ENCODE peak calls at places on chromosomes 1 and 21, in ten cellular contexts. One of them, this sample, is unnamed.
A peak's percentile ranks its signal among the peaks of the same experiment; 100 is the strongest.

GRCh38 chr1:11134352-11135266 is 34.9 kb upstream of the EXOSC10 start:
- DNase-seq in H9: no peak
- DNase-seq in neural progenitor cell: no peak
- DNase-seq in left ventricle myocardium inferior: no peak
- DNase-seq in NB4: no peak
- DNase-seq in suprapubic skin: no peak
- DNase-seq in pancreas: no peak
- DNase-seq in GM06990: no peak
- DNase-seq in foreskin keratinocyte: peak; percentile 62
- DNase-seq in foreskin fibroblast: peak; percentile 60
- DNase-seq in this sample: peak; percentile 49

GRCh38 chr1:154809436-154810413 is 60.4 kb downstream of the KCNN3 start:
- DNase-seq in H9: no peak
- DNase-seq in neural progenitor cell: no peak
- DNase-seq in left ventricle myocardium inferior: no peak
- DNase-seq in NB4: peak; percentile 25
- DNase-seq in suprapubic skin: no peak
- DNase-seq in pancreas: no peak
- DNase-seq in GM06990: no peak
- DNase-seq in foreskin keratinocyte: peak; percentile 47
- DNase-seq in foreskin fibroblast: peak; percentile 9
- DNase-seq in this sample: peak; percentile 76

GRCh38 chr1:211334986-211335385 is 8.4 kb downstream of the TRAF5 start:
- DNase-seq in H9: no peak
- DNase-seq in neural progenitor cell: no peak
- DNase-seq in left ventricle myocardium inferior: no peak
- DNase-seq in NB4: no peak
- DNase-seq in suprapubic skin: no peak
- DNase-seq in pancreas: no peak
- DNase-seq in GM06990: no peak
- DNase-seq in foreskin keratinocyte: no peak
- DNase-seq in foreskin fibroblast: no peak
- DNase-seq in this sample: no peak

GRCh38 chr1:221204055-221204833 is 325.0 kb downstream of the HLX start:
- DNase-seq in H9: no peak
- DNase-seq in neural progenitor cell: no peak
- DNase-seq in left ventricle myocardium inferior: no peak
- DNase-seq in NB4: no peak
- DNase-seq in suprapubic skin: no peak
- DNase-seq in pancreas: no peak
- DNase-seq in GM06990: no peak
- DNase-seq in foreskin keratinocyte: no peak
- DNase-seq in foreskin fibroblast: no peak
- DNase-seq in this sample: no peak

GRCh38 chr21:44980562-44981489 is 41.0 kb downstream of the SLX9 start:
- DNase-seq in H9: no peak
- DNase-seq in neural progenitor cell: no peak
- DNase-seq in left ventricle myocardium inferior: no peak
- DNase-seq in NB4: no peak
- DNase-seq in suprapubic skin: no peak
- DNase-seq in pancreas: no peak
- DNase-seq in GM06990: no peak
- DNase-seq in foreskin keratinocyte: no peak
- DNase-seq in foreskin fibroblast: no peak
- DNase-seq in this sample: no peak

GRCh38 chr1:171852273-171852672 is 11.0 kb downstream of the DNM3 start:
- DNase-seq in H9: no peak
- DNase-seq in neural progenitor cell: no peak
- DNase-seq in left ventricle myocardium inferior: no peak
- DNase-seq in NB4: no peak
- DNase-seq in suprapubic skin: no peak
- DNase-seq in pancreas: no peak
- DNase-seq in GM06990: no peak
- DNase-seq in foreskin keratinocyte: peak; percentile 70
- DNase-seq in foreskin fibroblast: peak; percentile 39
- DNase-seq in this sample: no peak

GRCh38 chr1:225454733-225455132 is 26.9 kb upstream of the LBR start:
- DNase-seq in H9: no peak
- DNase-seq in neural progenitor cell: no peak
- DNase-seq in left ventricle myocardium inferior: no peak
- DNase-seq in NB4: peak; percentile 64
- DNase-seq in suprapubic skin: no peak
- DNase-seq in pancreas: peak; percentile 52
- DNase-seq in GM06990: no peak
- DNase-seq in foreskin keratinocyte: peak; percentile 75
- DNase-seq in foreskin fibroblast: peak; percentile 65
- DNase-seq in this sample: peak; percentile 96

GRCh38 chr1:204929487-204930185 is 59.0 kb downstream of the NFASC start:
- DNase-seq in H9: no peak
- DNase-seq in neural progenitor cell: no peak
- DNase-seq in left ventricle myocardium inferior: no peak
- DNase-seq in NB4: no peak
- DNase-seq in suprapubic skin: no peak
- DNase-seq in pancreas: no peak
- DNase-seq in GM06990: no peak
- DNase-seq in foreskin keratinocyte: no peak
- DNase-seq in foreskin fibroblast: no peak
- DNase-seq in this sample: no peak

GRCh38 chr1:89762801-89763648 is 57.8 kb upstream of the LRRC8D start:
- DNase-seq in H9: peak; percentile 90
- DNase-seq in neural progenitor cell: peak; percentile 96
- DNase-seq in left ventricle myocardium inferior: peak; percentile 89
- DNase-seq in NB4: peak; percentile 90
- DNase-seq in suprapubic skin: peak; percentile 93
- DNase-seq in pancreas: peak; percentile 82
- DNase-seq in GM06990: peak; percentile 83
- DNase-seq in foreskin keratinocyte: peak; percentile 66
- DNase-seq in foreskin fibroblast: peak; percentile 80
- DNase-seq in this sample: peak; percentile 78

GRCh38 chr1:219277304-219277840 is 103.7 kb downstream of the LYPLAL1 start:
- DNase-seq in H9: no peak
- DNase-seq in neural progenitor cell: no peak
- DNase-seq in left ventricle myocardium inferior: no peak
- DNase-seq in NB4: no peak
- DNase-seq in suprapubic skin: no peak
- DNase-seq in pancreas: no peak
- DNase-seq in GM06990: no peak
- DNase-seq in foreskin keratinocyte: no peak
- DNase-seq in foreskin fibroblast: no peak
- DNase-seq in this sample: no peak

DNA sequence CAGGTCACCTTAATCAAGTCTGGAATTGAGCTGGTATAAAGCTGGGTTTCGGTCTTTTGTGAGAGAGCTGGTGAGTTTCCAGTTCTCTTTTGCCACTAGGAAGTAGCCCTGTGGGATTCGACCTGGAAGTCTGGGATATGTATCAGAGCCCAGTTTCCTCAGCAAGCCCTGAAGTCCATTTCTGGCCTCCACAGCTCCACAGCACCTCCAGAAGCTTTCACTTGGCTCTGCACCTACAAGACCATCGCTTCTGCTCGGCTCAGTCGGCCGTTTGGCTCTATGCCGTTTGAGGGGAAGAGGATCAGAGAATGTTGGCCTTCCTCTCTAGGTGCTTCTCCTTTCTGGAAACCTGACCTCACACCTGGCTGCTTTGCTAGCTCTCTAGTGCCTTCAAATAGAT is 148.0 kb downstream of the GALNT2 start:
- DNase-seq in H9: peak; percentile 45
- DNase-seq in neural progenitor cell: peak; percentile 52
- DNase-seq in left ventricle myocardium inferior: peak; percentile 64
- DNase-seq in NB4: no peak
- DNase-seq in suprapubic skin: no peak
- DNase-seq in pancreas: peak; percentile 65
- DNase-seq in GM06990: no peak
- DNase-seq in foreskin keratinocyte: peak; percentile 4
- DNase-seq in foreskin fibroblast: peak; percentile 10
- DNase-seq in this sample: peak; percentile 22
- TF ChIP-seq CTCF in H9: peak; percentile 52
- TF ChIP-seq CTCF in neural progenitor cell: peak; percentile 48
- TF ChIP-seq CTCF in left ventricle myocardium inferior: peak; percentile 83
- TF ChIP-seq CTCF in NB4: no peak
- TF ChIP-seq CTCF in suprapubic skin: peak; percentile 26
- TF ChIP-seq CTCF in pancreas: no peak
- TF ChIP-seq CTCF in GM06990: no peak
- TF ChIP-seq CTCF in foreskin keratinocyte: peak; percentile 40
- TF ChIP-seq CTCF in foreskin fibroblast: peak; percentile 34
- TF ChIP-seq CTCF in this sample: peak; percentile 20

GRCh38 chr21:43669828-43670605 is 10.7 kb downstream of the RRP1B start:
- DNase-seq in H9: no peak
- DNase-seq in neural progenitor cell: no peak
- DNase-seq in left ventricle myocardium inferior: no peak
- DNase-seq in NB4: no peak
- DNase-seq in suprapubic skin: no peak
- DNase-seq in pancreas: no peak
- DNase-seq in GM06990: no peak
- DNase-seq in foreskin keratinocyte: no peak
- DNase-seq in foreskin fibroblast: no peak
- DNase-seq in this sample: no peak
- TF ChIP-seq CTCF in H9: no peak
- TF ChIP-seq CTCF in neural progenitor cell: no peak
- TF ChIP-seq CTCF in left ventricle myocardium inferior: no peak
- TF ChIP-seq CTCF in NB4: no peak
- TF ChIP-seq CTCF in suprapubic skin: no peak
- TF ChIP-seq CTCF in pancreas: no peak
- TF ChIP-seq CTCF in GM06990: no peak
- TF ChIP-seq CTCF in foreskin keratinocyte: no peak
- TF ChIP-seq CTCF in foreskin fibroblast: no peak
- TF ChIP-seq CTCF in this sample: no peak

DNA sequence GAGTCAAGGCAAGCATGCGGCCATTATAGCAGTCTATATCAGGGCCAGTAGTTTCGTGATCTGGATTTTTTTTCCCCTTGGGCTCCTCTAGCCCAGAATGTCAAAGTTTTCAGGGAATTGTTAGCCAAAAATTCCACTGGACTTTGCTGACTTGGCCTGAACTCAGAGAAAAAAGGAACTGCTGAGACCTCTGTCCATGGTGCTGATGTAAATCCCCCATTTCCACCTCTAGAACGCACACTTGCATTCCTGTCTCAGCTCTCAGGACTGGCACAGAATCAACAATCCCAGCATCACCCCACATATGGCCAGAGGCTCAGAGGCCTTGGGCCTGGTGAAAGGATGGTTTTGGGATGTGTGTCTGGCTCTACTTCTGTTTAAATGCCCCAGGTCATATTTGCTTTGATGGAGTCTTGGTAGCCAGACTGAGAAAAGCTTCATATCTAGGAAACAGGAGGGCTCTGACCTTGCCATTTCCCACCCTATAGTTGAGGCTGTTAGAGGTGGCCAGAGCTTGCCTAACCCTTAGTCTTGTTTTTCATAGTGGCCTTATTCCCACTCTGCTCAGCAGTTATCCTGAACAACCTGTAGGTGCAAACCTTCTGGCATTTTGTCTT is 16.9 kb upstream of the EFCAB14 start:
- DNase-seq in H9: peak; percentile 60
- DNase-seq in neural progenitor cell: peak; percentile 83
- DNase-seq in left ventricle myocardium inferior: no peak
- DNase-seq in NB4: peak; percentile 56
- DNase-seq in suprapubic skin: no peak
- DNase-seq in pancreas: peak; percentile 57
- DNase-seq in GM06990: no peak
- DNase-seq in foreskin keratinocyte: peak; percentile 51
- DNase-seq in foreskin fibroblast: peak; percentile 42
- DNase-seq in this sample: peak; percentile 71
- TF ChIP-seq CTCF in H9: peak; percentile 54
- TF ChIP-seq CTCF in neural progenitor cell: peak; percentile 57
- TF ChIP-seq CTCF in left ventricle myocardium inferior: peak; percentile 32
- TF ChIP-seq CTCF in NB4: peak; percentile 26
- TF ChIP-seq CTCF in suprapubic skin: no peak
- TF ChIP-seq CTCF in pancreas: no peak
- TF ChIP-seq CTCF in GM06990: peak; percentile 32
- TF ChIP-seq CTCF in foreskin keratinocyte: peak; percentile 62
- TF ChIP-seq CTCF in foreskin fibroblast: peak; percentile 32
- TF ChIP-seq CTCF in this sample: peak; percentile 14

DNA sequence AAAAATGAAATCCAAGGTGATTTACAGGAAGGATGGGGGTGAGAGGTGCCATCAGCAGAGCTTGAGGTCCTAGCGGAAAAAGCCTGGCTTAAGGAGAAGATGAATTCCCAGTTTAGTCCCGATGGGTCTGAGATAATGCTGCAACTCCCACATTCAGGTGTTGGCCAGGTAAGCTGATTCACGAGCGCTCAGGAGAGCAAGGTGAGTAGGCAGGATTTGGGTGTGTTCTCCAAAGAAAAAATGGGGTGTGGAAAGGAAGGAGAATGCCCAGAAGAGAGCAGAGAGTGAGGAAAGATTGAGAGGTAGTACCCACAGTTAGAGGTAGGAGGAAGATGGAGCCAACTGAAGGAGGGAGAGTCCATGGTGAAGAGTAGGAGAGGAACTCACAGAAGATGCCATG is 12.5 kb downstream of the RIMS3 start:
- DNase-seq in H9: no peak
- DNase-seq in neural progenitor cell: no peak
- DNase-seq in left ventricle myocardium inferior: no peak
- DNase-seq in NB4: no peak
- DNase-seq in suprapubic skin: no peak
- DNase-seq in pancreas: no peak
- DNase-seq in GM06990: no peak
- DNase-seq in foreskin keratinocyte: peak; percentile 76
- DNase-seq in foreskin fibroblast: no peak
- DNase-seq in this sample: no peak
- TF ChIP-seq CTCF in H9: no peak
- TF ChIP-seq CTCF in neural progenitor cell: no peak
- TF ChIP-seq CTCF in left ventricle myocardium inferior: no peak
- TF ChIP-seq CTCF in NB4: no peak
- TF ChIP-seq CTCF in suprapubic skin: no peak
- TF ChIP-seq CTCF in pancreas: no peak
- TF ChIP-seq CTCF in GM06990: no peak
- TF ChIP-seq CTCF in foreskin keratinocyte: no peak
- TF ChIP-seq CTCF in foreskin fibroblast: no peak
- TF ChIP-seq CTCF in this sample: no peak

GRCh38 chr1:201966171-201966570 is 10.9 kb downstream of the TIMM17A start:
- DNase-seq in H9: no peak
- DNase-seq in neural progenitor cell: no peak
- DNase-seq in left ventricle myocardium inferior: no peak
- DNase-seq in NB4: no peak
- DNase-seq in suprapubic skin: no peak
- DNase-seq in pancreas: no peak
- DNase-seq in GM06990: no peak
- DNase-seq in foreskin keratinocyte: no peak
- DNase-seq in foreskin fibroblast: no peak
- DNase-seq in this sample: no peak
- TF ChIP-seq CTCF in H9: no peak
- TF ChIP-seq CTCF in neural progenitor cell: no peak
- TF ChIP-seq CTCF in left ventricle myocardium inferior: no peak
- TF ChIP-seq CTCF in NB4: no peak
- TF ChIP-seq CTCF in suprapubic skin: no peak
- TF ChIP-seq CTCF in pancreas: no peak
- TF ChIP-seq CTCF in GM06990: no peak
- TF ChIP-seq CTCF in foreskin keratinocyte: no peak
- TF ChIP-seq CTCF in foreskin fibroblast: no peak
- TF ChIP-seq CTCF in this sample: no peak

DNA sequence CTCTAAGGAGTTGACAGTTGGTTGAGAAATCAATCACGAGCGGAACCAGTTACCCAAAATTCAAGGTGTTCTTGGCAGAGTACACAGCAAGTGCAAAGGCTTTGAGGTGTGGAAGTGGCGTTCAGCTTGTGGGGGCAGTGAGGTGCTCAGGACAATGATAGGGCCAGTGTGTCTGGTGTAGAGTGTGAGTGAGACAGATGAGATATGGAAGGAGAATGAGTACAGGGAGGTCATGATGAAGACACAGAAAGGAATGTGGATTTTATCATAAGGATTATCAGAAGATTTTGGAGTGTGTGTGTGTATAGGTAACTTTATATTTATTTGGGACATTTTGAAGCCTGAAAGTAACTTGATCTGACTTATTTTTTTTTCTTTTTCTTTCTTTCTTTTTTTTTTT is 40.9 kb downstream of the IFI44 start:
- DNase-seq in H9: no peak
- DNase-seq in neural progenitor cell: no peak
- DNase-seq in left ventricle myocardium inferior: no peak
- DNase-seq in NB4: no peak
- DNase-seq in suprapubic skin: no peak
- DNase-seq in pancreas: no peak
- DNase-seq in GM06990: no peak
- DNase-seq in foreskin keratinocyte: peak; percentile 64
- DNase-seq in foreskin fibroblast: no peak
- DNase-seq in this sample: no peak
- TF ChIP-seq CTCF in H9: no peak
- TF ChIP-seq CTCF in neural progenitor cell: no peak
- TF ChIP-seq CTCF in left ventricle myocardium inferior: no peak
- TF ChIP-seq CTCF in NB4: no peak
- TF ChIP-seq CTCF in suprapubic skin: no peak
- TF ChIP-seq CTCF in pancreas: no peak
- TF ChIP-seq CTCF in GM06990: no peak
- TF ChIP-seq CTCF in foreskin keratinocyte: no peak
- TF ChIP-seq CTCF in foreskin fibroblast: no peak
- TF ChIP-seq CTCF in this sample: no peak